ENCODE peak calls at places on chromosomes 12 and 14, in five cellular contexts. Z, P, A, U and J are unnamed samples.

GRCh38 chr12:1277905-1278304 is 286.9 kb downstream of the ERC1 start:
- DNase-seq in Z (no peak), P (no peak), A (no peak), U (no peak), J (no peak)

GRCh38 chr12:65152012-65152411 is 17.4 kb upstream of the LEMD3 start:
- DNase-seq in Z (no peak), P (no peak), A (no peak), U (no peak), J (no peak)

GRCh38 chr12:88947486-88948043 is 367.3 kb upstream of the KITLG start:
- DNase-seq in Z (no peak), P (no peak), A (no peak), U (no peak), J (no peak)

GRCh38 chr12:15522574-15523187 is 200.4 kb downstream of the PTPRO start:
- DNase-seq in Z (no peak), P (peak; percentile 54), A (no peak), U (peak; percentile 77), J (no peak)

GRCh38 chr14:83867871-83868270 is 1662.1 kb upstream of the FLRT2 start:
- DNase-seq in Z (no peak), P (no peak), A (peak; percentile 19), U (no peak), J (no peak)

GRCh38 chr14:99266181-99267178 is 5.5 kb downstream of the BCL11B start:
- DNase-seq in Z (peak; percentile 82), P (peak; percentile 64), A (peak; percentile 70), U (peak; percentile 70), J (peak; percentile 88)

GRCh38 chr14:101215936-101216335 is 312.4 kb upstream of the RTL1 start:
- DNase-seq in Z (no peak), P (no peak), A (peak; percentile 18), U (no peak), J (no peak)

GRCh38 chr14:24710403-24711063 is 76.5 kb upstream of the GZMB start:
- DNase-seq in Z (no peak), P (peak; percentile 48), A (no peak), U (peak; percentile 72), J (peak; percentile 68)

GRCh38 chr12:45726594-45727300 is 2.8 kb upstream of the ARID2 start:
- DNase-seq in Z (peak; percentile 83), P (no peak), A (peak; percentile 42), U (peak; percentile 50), J (peak; percentile 65)

GRCh38 chr14:102915292-102916110 is 7.0 kb upstream of the AMN start:
- DNase-seq in Z (no peak), P (no peak), A (no peak), U (no peak), J (no peak)

GRCh38 chr12:53995311-53996187 is 4.4 kb upstream of the HOXC9 start:
- DNase-seq in Z (peak; percentile 90), P (no peak), A (no peak), U (no peak), J (peak; percentile 64)

GRCh38 chr14:102899516-102899900 is 23.0 kb upstream of the AMN start:
- DNase-seq in Z (no peak), P (no peak), A (no peak), U (no peak), J (no peak)

GRCh38 chr12:113464852-113465719 is 6.6 kb downstream of the LHX5 start:
- DNase-seq in Z (no peak), P (no peak), A (no peak), U (no peak), J (no peak)

GRCh38 chr12:31387011-31387410 is 61.1 kb upstream of the SINHCAF start:
- DNase-seq in Z (no peak), P (no peak), A (no peak), U (no peak), J (no peak)

GRCh38 chr12:19912996-19913395 is 455.3 kb upstream of the PDE3A start:
- DNase-seq in Z (no peak), P (no peak), A (no peak), U (no peak), J (no peak)

GRCh38 chr12:124588689-124589318 is 21.4 kb upstream of the NCOR2 start:
- DNase-seq in Z (peak; percentile 79), P (peak; percentile 75), A (no peak), U (peak; percentile 85), J (no peak)

GRCh38 chr12:6383572-6384498 is at the start of gene LTBR:
- DNase-seq in Z (peak; percentile 99), P (peak; percentile 89), A (peak; percentile 82), U (peak; percentile 93), J (peak; percentile 71)

GRCh38 chr12:49622501-49623141 is 740 bp upstream of the PRPF40B start:
- DNase-seq in Z (no peak), P (no peak), A (no peak), U (peak; percentile 22), J (peak; percentile 29)

GRCh38 chr12:114996382-114996781 is 312.4 kb upstream of the TBX3 start:
- DNase-seq in Z (no peak), P (no peak), A (no peak), U (no peak), J (no peak)

GRCh38 chr12:25566550-25566949 is 13.5 kb upstream of the LMNTD1 start:
- DNase-seq in Z (no peak), P (no peak), A (no peak), U (no peak), J (no peak)

GRCh38 chr12:6809056-6809455 is 12.6 kb upstream of the GPR162 start:
- DNase-seq in Z (no peak), P (no peak), A (no peak), U (no peak), J (no peak)

GRCh38 chr12:113325938-113326337 is 9.0 kb downstream of the SLC8B1 start:
- DNase-seq in Z (no peak), P (no peak), A (no peak), U (peak; percentile 59), J (no peak)

GRCh38 chr12:9404469-9405260 is 196.5 kb upstream of the PZP start:
- DNase-seq in Z (no peak), P (no peak), A (no peak), U (no peak), J (no peak)

GRCh38 chr12:113684908-113685512 is 213.3 kb upstream of the LHX5 start:
- DNase-seq in Z (no peak), P (no peak), A (no peak), U (no peak), J (no peak)

GRCh38 chr14:64828096-64828495 is 51.6 kb downstream of the SPTB start:
- DNase-seq in Z (no peak), P (no peak), A (no peak), U (no peak), J (no peak)

GRCh38 chr14:104091061-104091926 is 5.8 kb downstream of the ASPG start:
- DNase-seq in Z (no peak), P (no peak), A (no peak), U (no peak), J (no peak)

GRCh38 chr12:89977356-89978185 is 268.9 kb upstream of the ATP2B1 start:
- DNase-seq in Z (no peak), P (no peak), A (no peak), U (no peak), J (no peak)

GRCh38 chr14:90739318-90740077 is 76.7 kb downstream of the TTC7B start:
- DNase-seq in Z (no peak), P (no peak), A (no peak), U (no peak), J (no peak)

GRCh38 chr14:71555654-71556559 is 376.3 kb upstream of the RGS6 start:
- DNase-seq in Z (no peak), P (peak; percentile 16), A (no peak), U (peak; percentile 74), J (no peak)

DNA sequence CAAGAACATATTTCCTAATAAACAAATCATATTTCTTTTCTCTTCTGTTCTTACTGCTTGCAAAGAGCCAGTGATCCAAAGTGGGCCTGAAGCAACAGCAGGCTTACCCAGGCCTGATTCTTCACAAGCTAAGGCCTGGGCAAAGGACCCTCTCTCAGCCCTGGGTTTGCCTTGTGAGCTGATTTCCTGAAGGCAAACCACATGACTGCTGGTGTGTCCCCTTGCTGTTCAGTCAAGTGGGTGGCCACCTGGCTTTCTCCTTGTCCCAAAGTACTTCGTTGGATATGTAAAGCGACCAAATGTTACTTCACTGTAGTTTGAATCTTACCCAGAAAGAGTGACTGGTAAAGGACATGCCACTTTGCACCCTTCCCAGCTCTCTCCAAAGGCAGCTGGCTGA is 392.9 kb downstream of the ZFP36L1 start:
- DNase-seq in Z (no peak), P (no peak), A (no peak), U (no peak), J (no peak)
- TF ChIP-seq CTCF in Z (no peak), P (no peak), A (no peak), U (no peak), J (no peak)

DNA sequence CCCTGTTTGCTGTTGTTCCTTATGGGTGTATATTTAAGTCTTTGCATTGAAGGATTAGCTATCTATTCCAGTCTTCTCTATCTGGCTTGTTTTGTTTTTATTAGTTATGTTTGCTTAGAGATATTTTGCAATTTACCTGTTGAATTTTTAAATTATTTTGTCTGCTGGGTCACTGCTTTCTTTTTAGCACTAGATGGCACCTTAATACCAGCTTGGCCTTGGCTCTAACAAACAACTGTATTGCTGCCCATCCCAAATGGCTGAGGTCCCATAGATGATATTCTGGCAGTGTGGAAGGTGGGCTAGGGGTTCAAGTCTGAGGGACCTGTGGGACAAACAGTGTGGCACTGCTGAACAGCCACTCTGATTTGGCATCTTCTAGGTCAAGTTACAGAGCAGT is 144.0 kb upstream of the FBXO33 start:
- DNase-seq in Z (no peak), P (no peak), A (no peak), U (no peak), J (no peak)
- TF ChIP-seq CTCF in Z (no peak), P (no peak), A (no peak), U (no peak), J (no peak)

GRCh38 chr12:52380271-52380694 is 5.2 kb downstream of the KRT84 start:
- DNase-seq in Z (no peak), P (peak; percentile 20), A (no peak), U (peak; percentile 52), J (peak; percentile 58)
- TF ChIP-seq CTCF in Z (no peak), P (peak; percentile 68), A (no peak), U (peak; percentile 72), J (peak; percentile 56)

DNA sequence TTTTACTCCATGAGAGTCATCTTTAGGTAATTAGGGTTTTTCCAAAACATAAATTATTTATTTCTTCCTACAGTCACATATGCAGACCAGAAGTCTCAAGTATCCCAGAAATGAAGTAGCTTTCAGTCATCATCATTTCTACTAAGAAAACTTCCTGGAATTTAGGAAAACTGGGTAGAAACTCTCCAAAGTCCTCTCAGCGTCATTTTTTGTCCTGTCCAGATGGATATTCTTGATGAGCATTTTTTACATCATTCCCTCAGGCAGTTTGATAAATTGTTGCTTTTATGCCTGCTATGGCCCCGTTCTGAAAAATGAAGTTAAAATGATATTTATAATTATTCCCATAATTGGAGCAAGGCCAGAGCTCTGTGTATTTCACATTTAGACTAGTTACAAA is 93.9 kb upstream of the DCN start:
- DNase-seq in Z (no peak), P (no peak), A (no peak), U (no peak), J (no peak)
- TF ChIP-seq CTCF in Z (no peak), P (no peak), A (no peak), U (no peak), J (no peak)